ENCODE peak calls at places on chromosomes 11 and 22, in ten cellular contexts. G is DMS79 treated with DMSO at 0.1 percent for 48 hours; Z is HAP-1; J is tibial artery; F is HCEC 1CT; R is naive thymus-derived CD4-positive, alpha-beta T cell; Q is SJSA1; M is RCC 7860; L is NCI-H1436 treated with DMSO at 0.1 percent for 48 hours; E is lung. B is an unnamed sample.

GRCh38 chr11:72831521-72832300 is 17.5 kb downstream of the ATG16L2 start:
- DNase-seq in G (peak; percentile 64), Z (peak; percentile 79), J (peak; percentile 94), F (peak; percentile 60), R (peak; percentile 45), Q (peak; percentile 62), M (peak; percentile 47), L (peak; percentile 23), E (peak; percentile 82), B (peak; percentile 74)

GRCh38 chr22:43269325-43270040 is 73.7 kb downstream of the SCUBE1 start:
- DNase-seq in G (no peak), Z (no peak), J (no peak), F (no peak), R (no peak), Q (no peak), M (no peak), L (no peak), E (no peak), B (no peak)

GRCh38 chr11:12539570-12539969 is 134.7 kb upstream of the TEAD1 start:
- DNase-seq in G (no peak), Z (no peak), J (peak; percentile 48), F (peak; percentile 97), R (no peak), Q (peak; percentile 80), M (peak; percentile 81), L (no peak), E (no peak), B (no peak)

GRCh38 chr11:44564653-44565007 is 833 bp upstream of the CD82 start:
- DNase-seq in G (peak; percentile 92), Z (no peak), J (peak; percentile 98), F (peak; percentile 85), R (peak; percentile 12), Q (peak; percentile 84), M (peak; percentile 68), L (peak; percentile 51), E (peak; percentile 75), B (no peak)

GRCh38 chr11:57800444-57801184 is 39.0 kb downstream of the CTNND1 start:
- DNase-seq in G (peak; percentile 82), Z (peak; percentile 89), J (no peak), F (peak; percentile 73), R (peak; percentile 65), Q (no peak), M (peak; percentile 61), L (peak; percentile 84), E (no peak), B (no peak)

GRCh38 chr22:19641983-19642451 is 72.3 kb upstream of the SEPTIN5 start:
- DNase-seq in G (no peak), Z (no peak), J (peak; percentile 31), F (no peak), R (no peak), Q (no peak), M (no peak), L (no peak), E (no peak), B (no peak)

GRCh38 chr11:62614275-62614674 is 1.2 kb downstream of the ROM1 start:
- DNase-seq in G (no peak), Z (no peak), J (no peak), F (no peak), R (no peak), Q (no peak), M (peak; percentile 31), L (no peak), E (no peak), B (no peak)

GRCh38 chr11:86931965-86932332 is 23.2 kb downstream of the FZD4 start:
- DNase-seq in G (no peak), Z (peak; percentile 38), J (no peak), F (peak; percentile 68), R (no peak), Q (no peak), M (no peak), L (no peak), E (no peak), B (no peak)

GRCh38 chr11:80980221-80980620 is 1539.4 kb upstream of the TENM4 start:
- DNase-seq in G (no peak), Z (no peak), J (no peak), F (no peak), R (no peak), Q (no peak), M (no peak), L (no peak), E (no peak), B (no peak)

GRCh38 chr11:63889344-63889743 is 27.6 kb downstream of the RCOR2 start:
- DNase-seq in G (no peak), Z (no peak), J (no peak), F (no peak), R (no peak), Q (no peak), M (no peak), L (no peak), E (no peak), B (no peak)

GRCh38 chr11:8368194-8368593 is 104.5 kb upstream of the LMO1 start:
- DNase-seq in G (no peak), Z (no peak), J (no peak), F (no peak), R (no peak), Q (no peak), M (no peak), L (no peak), E (no peak), B (no peak)